ENCODE peak calls at places on chromosome 13, in ten cellular contexts. X is NAMALWA; K is T follicular helper cell; T is cardiac fibroblast; H is activated CD8-positive, alpha-beta memory T cell treated with anti-CD3 and anti-CD28 coated beads for 48 hours; U is iPS-NIHi11; G is activated T-cell treated with anti-CD3 and anti-CD28 coated beads, Interleukin-2, amount 50 U/mL, for 72 hours; Y is SJSA1; F is stimulated activated CD4-positive, alpha-beta T cell treated with anti-CD3 and anti-CD28 coated beads, Interleukin-2, amount 100 ng/mL, for 4 hours; E is bronchial epithelial cell. M is an unnamed sample.

GRCh38 chr13:111412251-111412650 is 91.8 kb downstream of the TEX29 start:
- DNase-seq in X (no peak), K (no peak), T (no peak), H (no peak), U (no peak), G (no peak), Y (no peak), F (no peak), E (no peak), M (no peak)

GRCh38 chr13:86681223-86681622 is 882.0 kb upstream of the SLITRK6 start:
- DNase-seq in X (no peak), K (no peak), T (no peak), H (no peak), U (no peak), G (no peak), Y (no peak), F (no peak), E (no peak), M (no peak)

GRCh38 chr13:80214521-80214941 is 126.4 kb downstream of the SPRY2 start:
- DNase-seq in X (no peak), K (no peak), T (no peak), H (no peak), U (peak; percentile 46), G (no peak), Y (no peak), F (no peak), E (no peak), M (peak; percentile 68)

GRCh38 chr13:113900646-113901045 is 36.8 kb upstream of the GAS6 start:
- DNase-seq in X (no peak), K (no peak), T (no peak), H (no peak), U (no peak), G (no peak), Y (no peak), F (no peak), E (no peak), M (no peak)

GRCh38 chr13:36997716-36998427 is 1.3 kb downstream of the ALG5 start:
- DNase-seq in X (no peak), K (no peak), T (peak; percentile 58), H (no peak), U (no peak), G (no peak), Y (no peak), F (no peak), E (no peak), M (no peak)

GRCh38 chr13:29886446-29886845 is 36.0 kb upstream of the UBL3 start:
- DNase-seq in X (peak; percentile 12), K (no peak), T (no peak), H (peak; percentile 48), U (no peak), G (peak; percentile 70), Y (no peak), F (peak; percentile 2), E (no peak), M (no peak)

GRCh38 chr13:52868190-52868589 is 19.8 kb upstream of the PCDH8 start:
- DNase-seq in X (no peak), K (no peak), T (no peak), H (no peak), U (no peak), G (no peak), Y (no peak), F (no peak), E (no peak), M (no peak)

GRCh38 chr13:99228737-99229691 is 28.4 kb downstream of the UBAC2 start:
- DNase-seq in X (peak; percentile 99), K (no peak), T (peak; percentile 59), H (no peak), U (no peak), G (no peak), Y (peak; percentile 87), F (no peak), E (peak; percentile 93), M (no peak)

GRCh38 chr13:41788552-41788951 is 172.4 kb downstream of the VWA8 start:
- DNase-seq in X (no peak), K (no peak), T (no peak), H (no peak), U (no peak), G (no peak), Y (no peak), F (no peak), E (peak; percentile 84), M (no peak)

GRCh38 chr13:77386046-77386445 is 59.2 kb upstream of the MYCBP2 start:
- DNase-seq in X (no peak), K (no peak), T (peak; percentile 65), H (no peak), U (no peak), G (no peak), Y (no peak), F (no peak), E (peak; percentile 9), M (no peak)

GRCh38 chr13:40315416-40316064 is 350.9 kb downstream of the FOXO1 start:
- DNase-seq in X (no peak), K (peak; percentile 30), T (peak; percentile 65), H (peak; percentile 16), U (no peak), G (peak; percentile 63), Y (no peak), F (peak; percentile 50), E (peak; percentile 74), M (peak; percentile 20)

GRCh38 chr13:104014803-104015645 is 948.8 kb upstream of the SLC10A2 start:
- DNase-seq in X (no peak), K (no peak), T (peak; percentile 53), H (no peak), U (no peak), G (no peak), Y (peak; percentile 76), F (no peak), E (peak; percentile 22), M (no peak)

GRCh38 chr13:86201477-86201876 is 402.3 kb upstream of the SLITRK6 start:
- DNase-seq in X (peak; percentile 16), K (no peak), T (no peak), H (no peak), U (no peak), G (no peak), Y (no peak), F (no peak), E (no peak), M (no peak)

GRCh38 chr13:44155422-44156293 is 218.0 kb upstream of the SERP2 start:
- DNase-seq in X (no peak), K (no peak), T (peak; percentile 35), H (no peak), U (peak; percentile 53), G (no peak), Y (no peak), F (no peak), E (no peak), M (peak; percentile 79)

GRCh38 chr13:74132152-74132767 is 1.9 kb downstream of the KLF12 start:
- DNase-seq in X (no peak), K (peak; percentile 40), T (peak; percentile 25), H (no peak), U (no peak), G (peak; percentile 56), Y (no peak), F (no peak), E (peak; percentile 52), M (no peak)

GRCh38 chr13:66345988-66346387 is 884.1 kb downstream of the PCDH9 start:
- DNase-seq in X (no peak), K (no peak), T (no peak), H (no peak), U (no peak), G (no peak), Y (no peak), F (no peak), E (no peak), M (no peak)

GRCh38 chr13:72716776-72717175 is 10.7 kb downstream of the MZT1 start:
- DNase-seq in X (no peak), K (no peak), T (no peak), H (no peak), U (no peak), G (no peak), Y (no peak), F (no peak), E (no peak), M (no peak)

GRCh38 chr13:112064222-112064621 is 2.7 kb upstream of the SOX1 start:
- DNase-seq in X (no peak), K (no peak), T (no peak), H (no peak), U (no peak), G (no peak), Y (no peak), F (no peak), E (no peak), M (no peak)

GRCh38 chr13:22648325-22648758 is 532.4 kb upstream of the SGCG start:
- DNase-seq in X (no peak), K (no peak), T (no peak), H (no peak), U (peak; percentile 62), G (no peak), Y (no peak), F (no peak), E (no peak), M (peak; percentile 44)

GRCh38 chr13:49569993-49570689 is 15.2 kb downstream of the RCBTB1 start:
- DNase-seq in X (no peak), K (no peak), T (no peak), H (no peak), U (no peak), G (peak; percentile 21), Y (no peak), F (no peak), E (peak; percentile 93), M (no peak)

GRCh38 chr13:44149821-44150220 is 223.8 kb upstream of the SERP2 start:
- DNase-seq in X (no peak), K (no peak), T (no peak), H (no peak), U (no peak), G (no peak), Y (no peak), F (no peak), E (no peak), M (no peak)

GRCh38 chr13:83975668-83976165 is 93.4 kb upstream of the SLITRK1 start:
- DNase-seq in X (no peak), K (no peak), T (no peak), H (no peak), U (no peak), G (no peak), Y (no peak), F (no peak), E (no peak), M (no peak)

GRCh38 chr13:74134777-74135305 is 637 bp upstream of the KLF12 start:
- DNase-seq in X (no peak), K (peak; percentile 54), T (no peak), H (peak; percentile 41), U (peak; percentile 57), G (peak; percentile 78), Y (peak; percentile 59), F (peak; percentile 44), E (peak; percentile 25), M (peak; percentile 53)

GRCh38 chr13:49371943-49372636 is 71.8 kb downstream of the CAB39L start:
- DNase-seq in X (peak; percentile 92), K (no peak), T (no peak), H (no peak), U (no peak), G (no peak), Y (no peak), F (no peak), E (no peak), M (no peak)

GRCh38 chr13:44894001-44894770 is 95.1 kb downstream of the NUFIP1 start:
- DNase-seq in X (no peak), K (no peak), T (no peak), H (no peak), U (no peak), G (no peak), Y (no peak), F (no peak), E (no peak), M (peak; percentile 47)

GRCh38 chr13:76634431-76635191 is 251.6 kb downstream of the KCTD12 start:
- DNase-seq in X (no peak), K (no peak), T (no peak), H (no peak), U (no peak), G (no peak), Y (no peak), F (no peak), E (no peak), M (no peak)

GRCh38 chr13:46683879-46684278 is 113.1 kb downstream of the ESD start:
- DNase-seq in X (no peak), K (no peak), T (no peak), H (no peak), U (no peak), G (no peak), Y (no peak), F (no peak), E (no peak), M (no peak)

GRCh38 chr13:29210676-29211075 is 384.8 kb downstream of the SLC7A1 start:
- DNase-seq in X (no peak), K (no peak), T (no peak), H (no peak), U (no peak), G (no peak), Y (no peak), F (no peak), E (no peak), M (no peak)

M was measured in ELF-1.